ENCODE peak calls at places on chromosomes 5 and 9, in five cellular contexts. L is activated T-helper 9 cell treated with anti-CD3 and anti-CD28 coated beads, Interleukin-2, amount 50 U/mL, for 16 hours; K is stimulated activated CD8-positive, alpha-beta memory T cell treated with anti-CD3 and anti-CD28 coated beads, Interleukin-2, amount 100 ng/mL, for 48 hours; R is RCC 7860; P is SK-N-SH. G is an unnamed sample.

GRCh38 chr9:113221800-113222481 is 597 bp downstream of the SLC31A1 start:
- DNase-seq in L (no peak), K (no peak), R (no peak), P (peak; percentile 22), G (no peak)

GRCh38 chr9:130570200-130570599 is 9.2 kb upstream of the FUBP3 start:
- DNase-seq in L (no peak), K (no peak), R (peak; percentile 67), P (no peak), G (no peak)

GRCh38 chr9:36005891-36006290 is 30.8 kb upstream of the RECK start:
- DNase-seq in L (no peak), K (no peak), R (no peak), P (no peak), G (no peak)

GRCh38 chr5:26553079-26553478 is 485.3 kb downstream of the CDH9 start:
- DNase-seq in L (no peak), K (no peak), R (peak; percentile 85), P (no peak), G (no peak)

GRCh38 chr5:1446602-1447343 is 1.5 kb upstream of the SLC6A3 start:
- DNase-seq in L (no peak), K (no peak), R (no peak), P (no peak), G (no peak)

GRCh38 chr9:18260527-18260926 is 213.4 kb upstream of the ADAMTSL1 start:
- DNase-seq in L (no peak), K (no peak), R (peak; percentile 81), P (peak; percentile 13), G (no peak)

GRCh38 chr5:91223886-91224285 is 159.2 kb downstream of the ARRDC3 start:
- DNase-seq in L (no peak), K (no peak), R (no peak), P (no peak), G (no peak)

GRCh38 chr5:107455111-107455544 is 215.6 kb downstream of the EFNA5 start:
- DNase-seq in L (no peak), K (no peak), R (peak; percentile 87), P (no peak), G (no peak)

GRCh38 chr9:101173907-101174306 is 145.4 kb downstream of the PLPPR1 start:
- DNase-seq in L (no peak), K (no peak), R (no peak), P (no peak), G (no peak)

GRCh38 chr5:139710370-139711066 is 62.4 kb downstream of the CXXC5 start:
- DNase-seq in L (peak; percentile 41), K (peak; percentile 24), R (peak; percentile 90), P (peak; percentile 83), G (peak; percentile 58)

GRCh38 chr9:89835676-89836075 is 230.9 kb downstream of the GADD45G start:
- DNase-seq in L (no peak), K (no peak), R (no peak), P (no peak), G (no peak)

GRCh38 chr9:137241490-137242328 is 622 bp downstream of the TUBB4B start:
- DNase-seq in L (peak; percentile 64), K (peak; percentile 51), R (no peak), P (peak; percentile 75), G (peak; percentile 62)

GRCh38 chr9:94014066-94014654 is 59.0 kb upstream of the BARX1 start:
- DNase-seq in L (no peak), K (no peak), R (peak; percentile 33), P (peak; percentile 46), G (no peak)

GRCh38 chr5:145010834-145011233 is 824.3 kb downstream of the PRELID2 start:
- DNase-seq in L (no peak), K (no peak), R (no peak), P (no peak), G (no peak)

GRCh38 chr5:97764700-97765099 is 581.7 kb upstream of the RIOK2 start:
- DNase-seq in L (no peak), K (no peak), R (peak; percentile 8), P (no peak), G (no peak)